ENCODE peak calls at places on chromosomes 3 and 15, in seven cellular contexts. F, O, X, U, K, G and J are unnamed samples.

GRCh38 chr3:9308298-9308990 is 54.4 kb upstream of the THUMPD3 start:
- DNase-seq in F (no peak), O (no peak), X (no peak), U (no peak), K (no peak), G (no peak), J (no peak)

GRCh38 chr3:71389911-71390573 is 193.5 kb downstream of the FOXP1 start:
- DNase-seq in F (no peak), O (peak; percentile 74), X (peak; percentile 62), U (no peak), K (no peak), G (peak; percentile 41), J (peak; percentile 36)

GRCh38 chr15:98724495-98724894 is 76.2 kb downstream of the IGF1R start:
- DNase-seq in F (no peak), O (no peak), X (no peak), U (no peak), K (no peak), G (no peak), J (no peak)

GRCh38 chr3:153038779-153039178 is 123.2 kb upstream of the RAP2B start:
- DNase-seq in F (no peak), O (no peak), X (peak; percentile 16), U (no peak), K (no peak), G (peak; percentile 36), J (no peak)

GRCh38 chr15:69107025-69107620 is 53.3 kb upstream of the GLCE start:
- DNase-seq in F (no peak), O (no peak), X (no peak), U (no peak), K (no peak), G (no peak), J (no peak)

GRCh38 chr3:4990061-4990460 is 10.8 kb downstream of the BHLHE40 start:
- DNase-seq in F (no peak), O (no peak), X (no peak), U (no peak), K (no peak), G (peak; percentile 60), J (no peak)

GRCh38 chr3:50588759-50589433 is 19.6 kb downstream of the HEMK1 start:
- DNase-seq in F (no peak), O (no peak), X (no peak), U (no peak), K (no peak), G (no peak), J (no peak)

GRCh38 chr15:100026041-100026440 is 292.8 kb upstream of the LYSMD4 start:
- DNase-seq in F (no peak), O (no peak), X (no peak), U (no peak), K (no peak), G (no peak), J (no peak)

GRCh38 chr3:136657526-136657925 is 94.7 kb downstream of the STAG1 start:
- DNase-seq in F (no peak), O (no peak), X (no peak), U (no peak), K (no peak), G (no peak), J (no peak)

GRCh38 chr3:178707632-178708031 is 171.4 kb downstream of the KCNMB2 start:
- DNase-seq in F (no peak), O (no peak), X (no peak), U (no peak), K (no peak), G (no peak), J (no peak)

GRCh38 chr3:39064646-39065045 is 12.8 kb downstream of the WDR48 start:
- DNase-seq in F (no peak), O (no peak), X (no peak), U (no peak), K (no peak), G (no peak), J (no peak)

GRCh38 chr15:58446521-58446920 is 14.7 kb downstream of the LIPC start:
- DNase-seq in F (no peak), O (no peak), X (no peak), U (no peak), K (no peak), G (no peak), J (no peak)

GRCh38 chr3:82085811-82086475 is 324.5 kb upstream of the GBE1 start:
- DNase-seq in F (no peak), O (no peak), X (no peak), U (no peak), K (no peak), G (no peak), J (no peak)

GRCh38 chr3:4855676-4856075 is 123.6 kb upstream of the BHLHE40 start:
- DNase-seq in F (no peak), O (no peak), X (no peak), U (no peak), K (no peak), G (no peak), J (no peak)

GRCh38 chr3:105402287-105402801 is 35.6 kb downstream of the ALCAM start:
- DNase-seq in F (no peak), O (no peak), X (no peak), U (no peak), K (no peak), G (peak; percentile 93), J (no peak)

GRCh38 chr3:195559723-195560409 is 16.7 kb upstream of the PPP1R2 start:
- DNase-seq in F (no peak), O (no peak), X (no peak), U (no peak), K (no peak), G (no peak), J (no peak)

GRCh38 chr3:187186801-187187421 is 10.4 kb upstream of the RTP1 start:
- DNase-seq in F (no peak), O (peak; percentile 77), X (peak; percentile 72), U (peak; percentile 90), K (no peak), G (peak; percentile 22), J (peak; percentile 45)

GRCh38 chr15:71529353-71529752 is 281.0 kb upstream of the NR2E3 start:
- DNase-seq in F (no peak), O (no peak), X (no peak), U (no peak), K (no peak), G (no peak), J (no peak)

GRCh38 chr3:78023257-78023656 is 983.4 kb downstream of the ROBO2 start:
- DNase-seq in F (no peak), O (no peak), X (no peak), U (no peak), K (no peak), G (no peak), J (no peak)

GRCh38 chr3:181637056-181637798 is 74.5 kb upstream of the SOX2 start:
- DNase-seq in F (no peak), O (no peak), X (no peak), U (no peak), K (no peak), G (no peak), J (no peak)

GRCh38 chr3:157650699-157651098 is 147.5 kb upstream of the VEPH1 start:
- DNase-seq in F (no peak), O (no peak), X (no peak), U (no peak), K (no peak), G (no peak), J (no peak)

GRCh38 chr3:105791134-105791533 is 77.7 kb downstream of the CBLB start:
- DNase-seq in F (no peak), O (no peak), X (no peak), U (no peak), K (no peak), G (no peak), J (no peak)

GRCh38 chr3:64129581-64129980 is 95.7 kb downstream of the PRICKLE2 start:
- DNase-seq in F (no peak), O (no peak), X (no peak), U (no peak), K (no peak), G (no peak), J (no peak)

GRCh38 chr3:171953300-171954022 is 85.9 kb upstream of the FNDC3B start:
- DNase-seq in F (no peak), O (no peak), X (no peak), U (no peak), K (no peak), G (no peak), J (no peak)

GRCh38 chr3:48226959-48227358 is 3.7 kb downstream of the CAMP start:
- DNase-seq in F (no peak), O (no peak), X (no peak), U (no peak), K (no peak), G (no peak), J (no peak)

GRCh38 chr15:65088643-65089021 is 12.1 kb downstream of the KBTBD13 start:
- DNase-seq in F (no peak), O (no peak), X (no peak), U (no peak), K (no peak), G (no peak), J (no peak)
- H3K4me1 ChIP-seq in F (peaks cover 13% of the 10 kb centered on the region), O (peaks cover 21% of the 10 kb centered on the region), X (peaks cover 33% of the 10 kb centered on the region), U (peaks cover 82% of the 10 kb centered on the region), K (no peaks in the 10 kb centered on the region), G (no peaks in the 10 kb centered on the region), J (peaks cover 88% of the 10 kb centered on the region)

GRCh38 chr3:69460034-69460433 is 74.1 kb upstream of the FRMD4B start:
- DNase-seq in F (no peak), O (no peak), X (no peak), U (no peak), K (peak; percentile 54), G (no peak), J (no peak)
- H3K27ac ChIP-seq in F (no peak overlapping the region), O (no peak overlapping the region), X (no peak overlapping the region), U (no peak overlapping the region), K (no peak overlapping the region), G (no peak overlapping the region), J (no peak overlapping the region)

DNA sequence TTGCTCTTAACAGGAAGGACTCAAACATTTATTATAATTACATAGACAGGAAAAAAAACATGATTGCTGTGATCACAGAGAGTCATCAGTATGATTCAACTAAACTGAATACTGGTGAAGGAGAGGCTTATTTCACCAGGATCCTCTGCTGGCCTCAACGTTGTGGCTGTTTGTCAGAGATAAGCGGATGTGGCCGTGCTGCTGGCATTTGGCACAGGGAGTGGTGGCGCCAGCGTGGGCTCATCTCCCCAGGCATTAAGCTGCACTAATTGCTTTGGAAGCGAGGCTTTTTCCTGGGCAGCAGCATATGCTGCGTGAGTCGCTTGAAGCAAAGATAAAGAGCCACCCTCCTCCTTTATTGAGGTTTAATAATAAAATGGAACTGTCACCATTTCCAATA is 306.7 kb downstream of the LRTM1 start:
- DNase-seq in F (no peak), O (no peak), X (no peak), U (no peak), K (peak; percentile 78), G (no peak), J (no peak)
- H3K4me1 ChIP-seq in F (no peaks in the 10 kb centered on the region), O (no peaks in the 10 kb centered on the region), X (no peaks in the 10 kb centered on the region), U (no peaks in the 10 kb centered on the region), K (no peaks in the 10 kb centered on the region), G (no peaks in the 10 kb centered on the region), J (no peaks in the 10 kb centered on the region)

DNA sequence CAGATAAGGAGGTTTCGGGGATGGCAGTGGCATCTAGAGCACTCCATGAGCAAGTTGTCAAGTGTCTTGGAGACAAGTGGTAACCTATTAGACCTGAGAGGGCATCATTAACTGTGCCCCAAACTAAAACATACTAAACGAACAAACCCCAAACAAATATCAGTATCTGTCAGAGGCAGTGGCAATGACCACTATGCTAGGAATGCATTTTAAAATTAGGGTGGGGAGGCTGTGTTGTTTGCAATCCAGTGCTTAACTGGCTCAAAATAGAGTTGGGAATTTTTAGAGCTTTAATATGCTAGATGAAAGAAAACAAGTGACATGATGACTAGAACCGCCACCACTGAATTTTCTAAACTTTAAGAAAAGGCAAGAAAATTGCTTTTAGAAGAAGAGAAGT is 51.8 kb upstream of the TPRG1 start:
- DNase-seq in F (no peak), O (no peak), X (no peak), U (no peak), K (no peak), G (no peak), J (no peak)
- H3K27ac ChIP-seq in F (no peak overlapping the region), O (no peak overlapping the region), X (no peak overlapping the region), U (no peak overlapping the region), K (no peak overlapping the region), G (no peak overlapping the region), J (no peak overlapping the region)